ENCODE peak calls at places on chromosomes 13 and 19, in four cellular contexts. W, V, K and Y are unnamed samples.
A peak's percentile ranks its signal among the peaks of the same experiment; 100 is the strongest.

GRCh38 chr19:5288347-5288739 is 52.3 kb downstream of the PTPRS start:
- DNase-seq in W (no peak), K (peak; percentile 39), V (peak; percentile 69), Y (no peak)

GRCh38 chr19:6891761-6892385 is 4.5 kb downstream of the ADGRE1 start:
- DNase-seq in K (no peak), V (no peak), W (no peak), Y (no peak)

GRCh38 chr19:1001538-1002166 is 1.4 kb downstream of the GRIN3B start:
- DNase-seq in W (peak; percentile 71), K (peak; percentile 68), V (peak; percentile 89), Y (peak; percentile 63)

GRCh38 chr13:77300176-77301141 is 26.4 kb downstream of the MYCBP2 start:
- DNase-seq in W (no peak), K (no peak), V (no peak), Y (no peak)

GRCh38 chr13:53200498-53201453 is 172.2 kb downstream of the OLFM4 start:
- DNase-seq in W (peak; percentile 93), K (peak; percentile 48), V (peak; percentile 92), Y (no peak)

GRCh38 chr13:99197257-99197651 is 3.4 kb upstream of the UBAC2 start:
- DNase-seq in K (no peak), V (no peak), W (no peak), Y (no peak)

GRCh38 chr19:30233375-30233774 is 138.8 kb upstream of the ZNF536 start:
- DNase-seq in K (no peak), W (no peak), V (no peak), Y (no peak)

GRCh38 chr13:31860002-31860401 is 120.7 kb downstream of the RXFP2 start:
- DNase-seq in V (no peak), K (peak; percentile 20), W (no peak), Y (no peak)

GRCh38 chr19:7480222-7480974 is 8.4 kb downstream of the PEX11G start:
- DNase-seq in K (no peak), W (no peak), V (no peak), Y (no peak)

GRCh38 chr13:111482806-111483620 is 162.6 kb downstream of the TEX29 start:
- DNase-seq in V (no peak), K (no peak), W (no peak), Y (no peak)

GRCh38 chr13:31213681-31214289 is 14.0 kb downstream of the B3GLCT start:
- DNase-seq in K (no peak), W (no peak), V (no peak), Y (no peak)

GRCh38 chr19:30419581-30420180 is 47.5 kb downstream of the ZNF536 start:
- DNase-seq in W (no peak), K (no peak), V (no peak), Y (no peak)

GRCh38 chr19:48806518-48806817 is 4.4 kb downstream of the BCAT2 start:
- DNase-seq in W (no peak), K (no peak), V (no peak), Y (no peak)

GRCh38 chr19:45385392-45386221 is 15.2 kb upstream of the ERCC2 start:
- DNase-seq in K (no peak), V (no peak), W (no peak), Y (no peak)

GRCh38 chr13:44368062-44368591 is 5.5 kb upstream of the SERP2 start:
- DNase-seq in V (no peak), K (no peak), W (no peak), Y (no peak)

GRCh38 chr13:112168771-112169170 is 101.8 kb downstream of the SOX1 start:
- DNase-seq in K (no peak), W (no peak), V (no peak), Y (no peak)

GRCh38 chr19:49119411-49120324 is at the start of gene PPFIA3:
- DNase-seq in K (peak; percentile 76), W (peak; percentile 91), V (peak; percentile 92), Y (no peak)

GRCh38 chr13:28049880-28050871 is 50.2 kb downstream of the FLT3 start:
- DNase-seq in W (no peak), K (no peak), V (no peak), Y (no peak)

DNA sequence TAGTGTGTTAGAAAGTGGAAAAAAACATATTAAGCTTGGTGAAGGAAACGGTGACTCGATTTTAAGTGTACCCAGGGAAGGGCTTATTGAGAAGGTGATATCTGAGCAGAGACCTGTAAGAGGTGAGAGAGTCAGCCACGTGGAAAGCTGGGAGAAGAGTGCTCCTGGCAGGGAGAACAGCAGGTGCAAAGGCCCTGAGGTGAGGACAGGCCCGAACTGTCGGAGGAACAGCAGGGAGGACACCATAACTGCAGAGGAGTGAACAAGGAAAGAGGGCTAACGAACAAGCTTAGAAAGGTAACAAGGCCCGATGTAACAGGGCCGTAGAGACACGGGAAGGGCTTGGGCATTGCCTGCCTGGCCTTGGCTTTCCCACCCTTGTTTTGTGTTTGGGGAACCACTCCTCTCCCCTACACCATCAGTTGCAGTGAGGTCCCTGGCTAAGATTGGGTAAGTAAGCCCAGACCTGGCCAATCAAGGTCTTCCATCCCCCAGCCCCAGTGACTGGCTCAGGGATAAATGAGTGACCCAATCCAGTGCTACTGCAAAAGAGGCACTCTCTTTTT is 7.3 kb downstream of the ATP4A start:
- DNase-seq in K (no peak), W (no peak), V (no peak), Y (no peak)
- H3K27me3 ChIP-seq in K (peaks cover 26% of the 10 kb centered on the region), W (peaks cover 31% of the 10 kb centered on the region), V (no peaks in the 10 kb centered on the region), Y (peaks cover 15% of the 10 kb centered on the region)

GRCh38 chr13:100493418-100493817 is 95.2 kb downstream of the GGACT start:
- DNase-seq in W (no peak), K (no peak), V (no peak), Y (no peak)

GRCh38 chr13:100490692-100491091 is 97.9 kb downstream of the GGACT start:
- DNase-seq in V (no peak), W (no peak), K (no peak), Y (no peak)

GRCh38 chr13:100495455-100495854 is 93.1 kb downstream of the GGACT start:
- DNase-seq in V (no peak), W (no peak), K (no peak), Y (no peak)

GRCh38 chr13:100491164-100491847 is 97.3 kb downstream of the GGACT start:
- DNase-seq in V (no peak), W (no peak), K (peak; percentile 30), Y (no peak)
- TF ChIP-seq CTCF in V (no peak), W (peak; percentile 37), K (peak; percentile 32), Y (no peak)

GRCh38 chr19:10461047-10461949 is 41.0 kb downstream of the PDE4A start:
- DNase-seq in V (peak; percentile 91), W (peak; percentile 96), K (peak; percentile 94), Y (peak; percentile 82)
- H3K27ac ChIP-seq in V (no peak overlapping the region), W (no peak overlapping the region), K (no peak overlapping the region), Y (no peak overlapping the region)

GRCh38 chr19:32673573-32673972 is 1.4 kb downstream of the ANKRD27 start:
- DNase-seq in K (no peak), W (no peak), V (peak; percentile 36), Y (no peak)

GRCh38 chr19:32676186-32676894 is 692 bp downstream of the RGS9BP start:
- DNase-seq in W (peak; percentile 12), V (peak; percentile 69), K (peak; percentile 30), Y (no peak)

GRCh38 chr19:32674959-32675719 is at the start of gene ANKRD27:
- DNase-seq in V (peak; percentile 99), K (peak; percentile 99), W (peak; percentile 100), Y (peak; percentile 97)

GRCh38 chr19:32675720-32676185 is at the start of gene RGS9BP:
- DNase-seq in W (peak; percentile 72), K (peak; percentile 90), V (peak; percentile 84), Y (peak; percentile 24)

DNA sequence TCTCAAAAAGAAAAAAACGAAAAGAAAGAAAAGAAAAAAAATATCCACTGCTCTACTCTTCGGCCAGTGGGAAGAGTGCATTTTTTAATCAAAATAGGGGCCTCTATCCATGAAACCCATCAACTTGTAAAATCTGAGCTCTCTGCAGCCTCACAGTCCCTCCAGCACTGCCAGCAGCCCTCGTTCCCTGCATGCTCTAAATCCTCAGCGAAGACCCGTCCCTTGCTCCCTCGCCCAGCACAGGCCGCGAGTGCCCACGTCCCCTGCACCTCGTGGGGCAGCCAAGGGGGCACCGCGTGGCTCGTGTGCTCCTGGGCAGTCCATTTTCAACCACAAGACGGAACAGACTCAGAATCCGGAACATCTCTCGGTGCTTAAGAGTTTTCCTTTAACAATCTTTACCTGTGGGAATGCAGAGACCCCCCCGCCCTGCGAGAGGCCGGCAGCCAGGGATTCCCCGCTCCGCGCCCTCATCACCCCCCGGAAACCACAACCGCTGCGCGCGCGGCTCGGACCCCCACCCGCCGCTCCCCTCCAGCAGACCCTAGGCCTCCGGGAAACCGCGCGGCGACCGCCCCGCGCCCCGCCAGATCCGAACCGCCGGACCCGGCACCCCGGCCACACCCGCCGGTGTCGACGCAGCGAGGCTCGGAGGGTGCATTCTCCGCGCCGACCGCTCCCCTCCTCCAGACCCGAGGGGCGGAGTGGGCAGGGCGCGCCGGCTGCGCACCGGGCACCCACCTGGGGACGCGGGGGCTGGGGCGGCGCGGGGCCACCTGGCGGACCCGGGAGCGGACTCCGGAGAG is 624 bp downstream of the ANKRD27 start:
- DNase-seq in K (no peak), V (no peak), W (no peak), Y (no peak)
- H3K27me3 ChIP-seq in K (no peaks in the 10 kb centered on the region), V (no peaks in the 10 kb centered on the region), W (peaks cover 17% of the 10 kb centered on the region), Y (peaks cover 14% of the 10 kb centered on the region)

DNA sequence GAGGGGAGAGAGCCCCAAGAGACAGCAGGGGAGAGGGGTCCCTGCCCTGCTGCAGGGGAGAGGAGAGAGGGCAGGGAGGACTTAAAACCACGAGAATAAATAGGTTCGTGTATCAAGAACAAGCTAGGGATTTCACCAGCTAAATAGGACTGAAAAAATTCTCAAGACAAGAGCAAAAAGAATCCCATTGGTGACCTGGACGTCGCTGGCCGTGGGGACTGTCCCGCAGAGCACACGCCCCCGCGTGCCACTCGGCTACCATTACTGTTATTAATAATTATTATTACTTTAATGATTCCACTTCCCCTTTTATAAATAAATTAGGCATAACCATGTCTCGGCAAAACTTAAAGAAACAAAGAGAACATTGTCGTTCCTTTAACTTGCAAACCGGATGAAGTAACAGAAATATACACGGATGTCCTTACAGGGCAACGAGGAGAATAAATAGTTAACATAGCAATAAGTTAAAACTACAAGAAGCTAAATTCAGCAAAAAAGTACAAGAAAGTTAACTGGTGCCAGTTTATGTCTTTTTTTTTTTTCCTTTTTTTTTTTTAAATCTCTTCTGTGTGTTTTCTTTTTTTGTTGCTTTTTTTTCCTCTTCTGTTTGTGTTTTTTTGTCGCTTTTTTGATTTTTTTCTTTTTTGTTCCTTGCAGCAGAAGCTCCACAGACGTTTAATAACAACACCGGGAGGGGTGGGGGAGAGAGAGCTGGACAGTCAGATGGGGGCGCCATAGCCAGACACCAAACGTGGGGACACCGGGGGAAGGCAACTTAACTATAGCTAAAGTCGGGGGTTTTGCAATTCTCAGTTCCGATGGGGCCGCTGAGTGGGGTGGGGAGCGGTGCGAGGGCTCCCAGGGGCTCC is 16.7 kb downstream of the PRKCSH start:
- DNase-seq in W (no peak), V (no peak), K (no peak), Y (no peak)
- TF ChIP-seq CTCF in W (peak; percentile 25), V (no peak), K (no peak), Y (no peak)